ENCODE peak calls at places on chromosomes 12 and 14, in ten cellular contexts. One of them, this sample, is unnamed.

GRCh38 chr14:69328765-69329164 is 68.8 kb downstream of the GALNT16 start:
- DNase-seq in IMR-90: no peak
- DNase-seq in HCT116: no peak
- DNase-seq in GM23248: no peak
- DNase-seq in mesenchymal stem cell: no peak
- DNase-seq in SK-N-SH: no peak
- DNase-seq in GM23338: no peak
- DNase-seq in neuronal stem cell: no peak
- DNase-seq in neural progenitor cell: no peak
- DNase-seq in fibroblast of lung: no peak
- DNase-seq in this sample: no peak

GRCh38 chr12:79566452-79566851 is 124.3 kb downstream of the PAWR start:
- DNase-seq in mesenchymal stem cell: peak
- DNase-seq in fibroblast of lung: no peak
- DNase-seq in SK-N-SH: no peak
- DNase-seq in HCT116: no peak
- DNase-seq in GM23248: no peak
- DNase-seq in neuronal stem cell: no peak
- DNase-seq in neural progenitor cell: no peak
- DNase-seq in IMR-90: peak
- DNase-seq in GM23338: no peak
- DNase-seq in this sample: peak

GRCh38 chr14:47039336-47039735 is 387.8 kb upstream of the RPL10L start:
- DNase-seq in GM23248: no peak
- DNase-seq in fibroblast of lung: no peak
- DNase-seq in GM23338: no peak
- DNase-seq in IMR-90: no peak
- DNase-seq in SK-N-SH: no peak
- DNase-seq in neural progenitor cell: no peak
- DNase-seq in mesenchymal stem cell: peak
- DNase-seq in HCT116: no peak
- DNase-seq in neuronal stem cell: no peak
- DNase-seq in this sample: no peak

GRCh38 chr12:106759526-106760183 is 14.8 kb upstream of the RIC8B start:
- DNase-seq in neuronal stem cell: no peak
- DNase-seq in fibroblast of lung: no peak
- DNase-seq in GM23248: peak
- DNase-seq in mesenchymal stem cell: no peak
- DNase-seq in GM23338: no peak
- DNase-seq in SK-N-SH: no peak
- DNase-seq in HCT116: no peak
- DNase-seq in neural progenitor cell: no peak
- DNase-seq in IMR-90: no peak
- DNase-seq in this sample: no peak

GRCh38 chr12:131608740-131609665 is 101.9 kb upstream of the SFSWAP start:
- DNase-seq in SK-N-SH: peak
- DNase-seq in neural progenitor cell: peak
- DNase-seq in IMR-90: peak
- DNase-seq in mesenchymal stem cell: no peak
- DNase-seq in fibroblast of lung: peak
- DNase-seq in HCT116: peak
- DNase-seq in GM23338: peak
- DNase-seq in GM23248: peak
- DNase-seq in neuronal stem cell: peak
- DNase-seq in this sample: peak

GRCh38 chr12:111842556-111843396 is 748 bp downstream of the MAPKAPK5 start:
- DNase-seq in GM23338: peak
- DNase-seq in mesenchymal stem cell: peak
- DNase-seq in IMR-90: no peak
- DNase-seq in HCT116: no peak
- DNase-seq in neuronal stem cell: no peak
- DNase-seq in SK-N-SH: no peak
- DNase-seq in neural progenitor cell: peak
- DNase-seq in GM23248: peak
- DNase-seq in fibroblast of lung: no peak
- DNase-seq in this sample: peak

GRCh38 chr12:24408305-24408704 is 458.8 kb upstream of the SOX5 start:
- DNase-seq in neural progenitor cell: no peak
- DNase-seq in GM23338: no peak
- DNase-seq in fibroblast of lung: no peak
- DNase-seq in mesenchymal stem cell: no peak
- DNase-seq in GM23248: no peak
- DNase-seq in neuronal stem cell: no peak
- DNase-seq in HCT116: no peak
- DNase-seq in IMR-90: no peak
- DNase-seq in SK-N-SH: no peak
- DNase-seq in this sample: no peak

GRCh38 chr12:121711925-121712461 is 559 bp upstream of the TMEM120B start:
- DNase-seq in IMR-90: no peak
- DNase-seq in neural progenitor cell: peak
- DNase-seq in neuronal stem cell: no peak
- DNase-seq in GM23248: peak
- DNase-seq in HCT116: no peak
- DNase-seq in mesenchymal stem cell: no peak
- DNase-seq in GM23338: peak
- DNase-seq in SK-N-SH: no peak
- DNase-seq in fibroblast of lung: peak
- DNase-seq in this sample: peak

GRCh38 chr14:22634233-22634632 is 9.9 kb downstream of the OR6J1 start:
- DNase-seq in HCT116: no peak
- DNase-seq in fibroblast of lung: no peak
- DNase-seq in neuronal stem cell: no peak
- DNase-seq in GM23248: no peak
- DNase-seq in mesenchymal stem cell: no peak
- DNase-seq in SK-N-SH: no peak
- DNase-seq in IMR-90: no peak
- DNase-seq in neural progenitor cell: no peak
- DNase-seq in GM23338: no peak
- DNase-seq in this sample: no peak

GRCh38 chr14:73696466-73697390 is 17.5 kb downstream of the PNMA1 start:
- DNase-seq in mesenchymal stem cell: peak
- DNase-seq in neural progenitor cell: no peak
- DNase-seq in fibroblast of lung: peak
- DNase-seq in SK-N-SH: no peak
- DNase-seq in neuronal stem cell: no peak
- DNase-seq in HCT116: peak
- DNase-seq in IMR-90: peak
- DNase-seq in GM23248: peak
- DNase-seq in GM23338: no peak
- DNase-seq in this sample: peak

GRCh38 chr14:104150201-104151027 is 12.0 kb downstream of the KIF26A start:
- DNase-seq in fibroblast of lung: peak
- DNase-seq in neuronal stem cell: no peak
- DNase-seq in mesenchymal stem cell: peak
- DNase-seq in GM23338: peak
- DNase-seq in neural progenitor cell: peak
- DNase-seq in GM23248: peak
- DNase-seq in IMR-90: no peak
- DNase-seq in HCT116: no peak
- DNase-seq in SK-N-SH: peak
- DNase-seq in this sample: no peak

GRCh38 chr14:31229638-31230229 is 22.1 kb upstream of the HECTD1 start:
- DNase-seq in fibroblast of lung: peak
- DNase-seq in mesenchymal stem cell: peak
- DNase-seq in IMR-90: peak
- DNase-seq in HCT116: peak
- DNase-seq in GM23338: peak
- DNase-seq in GM23248: peak
- DNase-seq in neural progenitor cell: peak
- DNase-seq in neuronal stem cell: peak
- DNase-seq in SK-N-SH: no peak
- DNase-seq in this sample: peak

GRCh38 chr14:33938131-33938949 is 12.5 kb downstream of the EGLN3 start:
- DNase-seq in GM23248: peak
- DNase-seq in IMR-90: no peak
- DNase-seq in GM23338: peak
- DNase-seq in mesenchymal stem cell: peak
- DNase-seq in fibroblast of lung: no peak
- DNase-seq in neural progenitor cell: peak
- DNase-seq in HCT116: peak
- DNase-seq in SK-N-SH: peak
- DNase-seq in neuronal stem cell: no peak
- DNase-seq in this sample: peak

GRCh38 chr14:100804138-100804537 is 21.8 kb upstream of the MEG3 start:
- DNase-seq in mesenchymal stem cell: no peak
- DNase-seq in fibroblast of lung: no peak
- DNase-seq in HCT116: no peak
- DNase-seq in neuronal stem cell: no peak
- DNase-seq in GM23338: no peak
- DNase-seq in neural progenitor cell: no peak
- DNase-seq in GM23248: no peak
- DNase-seq in SK-N-SH: no peak
- DNase-seq in IMR-90: no peak
- DNase-seq in this sample: no peak

GRCh38 chr12:103548622-103549601 is 38.2 kb upstream of the STAB2 start:
- DNase-seq in SK-N-SH: peak
- DNase-seq in GM23338: peak
- DNase-seq in neuronal stem cell: peak
- DNase-seq in mesenchymal stem cell: peak
- DNase-seq in HCT116: peak
- DNase-seq in neural progenitor cell: peak
- DNase-seq in IMR-90: peak
- DNase-seq in fibroblast of lung: peak
- DNase-seq in GM23248: peak
- DNase-seq in this sample: peak
- H2AFZ ChIP-seq in SK-N-SH: no peak
- H2AFZ ChIP-seq in GM23338: no peak
- H2AFZ ChIP-seq in neuronal stem cell: no peak
- H2AFZ ChIP-seq in mesenchymal stem cell: no peak
- H2AFZ ChIP-seq in HCT116: peak
- H2AFZ ChIP-seq in neural progenitor cell: no peak
- H2AFZ ChIP-seq in IMR-90: peak
- H2AFZ ChIP-seq in fibroblast of lung: no peak
- H2AFZ ChIP-seq in GM23248: no peak
- H2AFZ ChIP-seq in this sample: peak

GRCh38 chr14:55025948-55026347 is 951 bp downstream of the WDHD1 start:
- DNase-seq in IMR-90: no peak
- DNase-seq in GM23248: peak
- DNase-seq in neural progenitor cell: no peak
- DNase-seq in HCT116: no peak
- DNase-seq in mesenchymal stem cell: no peak
- DNase-seq in neuronal stem cell: no peak
- DNase-seq in fibroblast of lung: no peak
- DNase-seq in GM23338: no peak
- DNase-seq in SK-N-SH: no peak
- DNase-seq in this sample: no peak
- H2AFZ ChIP-seq in IMR-90: peak
- H2AFZ ChIP-seq in GM23248: peak
- H2AFZ ChIP-seq in neural progenitor cell: no peak
- H2AFZ ChIP-seq in HCT116: no peak
- H2AFZ ChIP-seq in mesenchymal stem cell: no peak
- H2AFZ ChIP-seq in neuronal stem cell: peak
- H2AFZ ChIP-seq in fibroblast of lung: peak
- H2AFZ ChIP-seq in GM23338: no peak
- H2AFZ ChIP-seq in SK-N-SH: peak
- H2AFZ ChIP-seq in this sample: peak

GRCh38 chr12:96193725-96194571 is at the start of gene ELK3:
- DNase-seq in SK-N-SH: peak
- DNase-seq in mesenchymal stem cell: peak
- DNase-seq in neuronal stem cell: no peak
- DNase-seq in fibroblast of lung: peak
- DNase-seq in GM23248: peak
- DNase-seq in GM23338: peak
- DNase-seq in IMR-90: peak
- DNase-seq in HCT116: no peak
- DNase-seq in neural progenitor cell: peak
- DNase-seq in this sample: peak

GRCh38 chr12:96190403-96191170 is 3.6 kb upstream of the ELK3 start:
- DNase-seq in HCT116: no peak
- DNase-seq in neuronal stem cell: no peak
- DNase-seq in mesenchymal stem cell: peak
- DNase-seq in GM23248: peak
- DNase-seq in GM23338: no peak
- DNase-seq in SK-N-SH: no peak
- DNase-seq in IMR-90: peak
- DNase-seq in fibroblast of lung: no peak
- DNase-seq in neural progenitor cell: no peak
- DNase-seq in this sample: peak

GRCh38 chr12:96194901-96195844 is 998 bp downstream of the ELK3 start:
- DNase-seq in IMR-90: peak
- DNase-seq in GM23248: peak
- DNase-seq in neuronal stem cell: no peak
- DNase-seq in SK-N-SH: peak
- DNase-seq in GM23338: peak
- DNase-seq in fibroblast of lung: peak
- DNase-seq in HCT116: peak
- DNase-seq in neural progenitor cell: peak
- DNase-seq in mesenchymal stem cell: peak
- DNase-seq in this sample: peak

GRCh38 chr12:96194572-96194889 is 356 bp downstream of the ELK3 start:
- DNase-seq in mesenchymal stem cell: no peak
- DNase-seq in GM23248: no peak
- DNase-seq in GM23338: no peak
- DNase-seq in neural progenitor cell: no peak
- DNase-seq in fibroblast of lung: no peak
- DNase-seq in HCT116: no peak
- DNase-seq in IMR-90: no peak
- DNase-seq in SK-N-SH: no peak
- DNase-seq in neuronal stem cell: no peak
- DNase-seq in this sample: no peak

DNA sequence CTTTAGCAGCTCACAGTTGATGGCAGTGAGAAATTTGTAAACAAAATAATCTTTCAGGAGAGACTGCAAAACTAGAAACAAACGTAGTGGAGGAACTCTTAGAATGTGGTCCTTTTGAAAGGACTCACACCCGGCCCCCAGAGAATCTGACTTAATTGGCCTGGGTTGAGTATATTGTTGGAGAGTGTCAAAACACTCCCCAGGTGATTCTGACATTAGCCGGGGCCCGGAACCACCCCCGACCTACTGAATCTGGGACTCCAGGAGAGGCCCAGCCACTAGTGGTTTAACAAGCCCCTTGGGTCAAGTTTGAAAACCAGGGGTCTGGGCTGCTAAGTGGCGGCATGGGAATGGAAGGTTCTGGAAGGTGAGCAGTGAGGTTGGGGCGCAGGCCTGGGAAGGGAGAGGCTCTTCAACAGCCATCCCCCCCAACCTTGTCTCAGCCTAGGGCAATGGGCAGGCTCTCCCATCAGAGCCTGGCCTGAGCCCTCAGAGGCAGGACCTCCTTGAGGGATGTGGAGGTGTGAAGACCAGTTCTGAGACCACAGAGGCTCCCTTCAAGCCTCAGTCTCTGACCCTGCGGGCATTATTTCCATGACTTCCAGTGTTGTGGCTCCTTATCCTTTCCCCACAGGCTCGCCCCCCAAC is 1.1 kb upstream of the ELK3 start:
- DNase-seq in fibroblast of lung: no peak
- DNase-seq in mesenchymal stem cell: peak
- DNase-seq in neuronal stem cell: no peak
- DNase-seq in neural progenitor cell: no peak
- DNase-seq in IMR-90: no peak
- DNase-seq in GM23248: no peak
- DNase-seq in SK-N-SH: no peak
- DNase-seq in HCT116: no peak
- DNase-seq in GM23338: no peak
- DNase-seq in this sample: no peak
- H2AFZ ChIP-seq in fibroblast of lung: no peak
- H2AFZ ChIP-seq in mesenchymal stem cell: no peak
- H2AFZ ChIP-seq in neuronal stem cell: peak
- H2AFZ ChIP-seq in neural progenitor cell: no peak
- H2AFZ ChIP-seq in IMR-90: peak
- H2AFZ ChIP-seq in GM23248: no peak
- H2AFZ ChIP-seq in SK-N-SH: no peak
- H2AFZ ChIP-seq in HCT116: no peak
- H2AFZ ChIP-seq in GM23338: peak
- H2AFZ ChIP-seq in this sample: no peak

GRCh38 chr12:44696542-44696941 is 179.6 kb downstream of the NELL2 start:
- DNase-seq in GM23248: no peak
- DNase-seq in HCT116: no peak
- DNase-seq in neuronal stem cell: no peak
- DNase-seq in fibroblast of lung: no peak
- DNase-seq in IMR-90: no peak
- DNase-seq in GM23338: peak
- DNase-seq in mesenchymal stem cell: peak
- DNase-seq in SK-N-SH: no peak
- DNase-seq in neural progenitor cell: no peak
- DNase-seq in this sample: peak
- H2AFZ ChIP-seq in GM23248: no peak
- H2AFZ ChIP-seq in HCT116: no peak
- H2AFZ ChIP-seq in neuronal stem cell: no peak
- H2AFZ ChIP-seq in fibroblast of lung: no peak
- H2AFZ ChIP-seq in IMR-90: no peak
- H2AFZ ChIP-seq in GM23338: no peak
- H2AFZ ChIP-seq in mesenchymal stem cell: no peak
- H2AFZ ChIP-seq in SK-N-SH: no peak
- H2AFZ ChIP-seq in neural progenitor cell: no peak
- H2AFZ ChIP-seq in this sample: no peak